ENCODE peak calls at places on chromosome 1, in four cellular contexts. T, G, P and E are unnamed samples.

GRCh38 chr1:220368352-220369265 is 96.4 kb upstream of the RAB3GAP2 start:
- DNase-seq in T (no peak), G (no peak), P (no peak), E (no peak)

GRCh38 chr1:78370779-78371482 is 119.8 kb upstream of the PTGFR start:
- DNase-seq in T (no peak), G (no peak), P (no peak), E (no peak)

GRCh38 chr1:22107126-22107525 is 35.8 kb downstream of the WNT4 start:
- DNase-seq in T (no peak), G (no peak), P (peak; percentile 11), E (no peak)

GRCh38 chr1:34057347-34057746 is 107.7 kb downstream of the CSMD2 start:
- DNase-seq in T (no peak), G (peak; percentile 9), P (no peak), E (no peak)

GRCh38 chr1:101128211-101128727 is 102.7 kb upstream of the DPH5 start:
- DNase-seq in T (no peak), G (no peak), P (no peak), E (no peak)

GRCh38 chr1:237058470-237058869 is 16.5 kb downstream of the RYR2 start:
- DNase-seq in T (no peak), G (no peak), P (no peak), E (no peak)

GRCh38 chr1:54051936-54052469 is 1.0 kb downstream of the TMEM59 start:
- DNase-seq in T (no peak), G (no peak), P (peak; percentile 5), E (no peak)

GRCh38 chr1:30085814-30086770 is 637.3 kb downstream of the MATN1 start:
- DNase-seq in T (peak; percentile 26), G (peak; percentile 89), P (peak; percentile 48), E (no peak)

GRCh38 chr1:201984446-201984845 is 2.0 kb downstream of the RNPEP start:
- DNase-seq in T (no peak), G (no peak), P (no peak), E (peak; percentile 16)